ENCODE peak calls at places on chromosomes 1 and 21, in six cellular contexts. N is K562, T is GM12891, B is H1, V is HepG2, P is GM12878. J is an unnamed sample.

GRCh38 chr1:234520908-234521801 is 42.2 kb upstream of the TARBP1 start:
- DNase-seq in N (peak), T (no peak), B (no peak), V (no peak), P (no peak), J (no peak)

GRCh38 chr1:198088360-198089071 is 68.3 kb upstream of the NEK7 start:
- DNase-seq in N (peak), T (peak), B (no peak), V (peak), P (no peak), J (peak)

GRCh38 chr1:19260211-19261138 is 8.9 kb downstream of the MRTO4 start:
- DNase-seq in N (peak), T (no peak), B (no peak), V (no peak), P (no peak), J (no peak)

GRCh38 chr1:177927021-177927596 is 42.7 kb downstream of the SEC16B start:
- DNase-seq in N (no peak), T (no peak), B (no peak), V (no peak), P (no peak), J (no peak)

GRCh38 chr1:101833312-101833711 is 163.4 kb downstream of the OLFM3 start:
- DNase-seq in N (no peak), T (no peak), B (no peak), V (no peak), P (no peak), J (no peak)

GRCh38 chr1:23567996-23568607 is 8.8 kb upstream of the ID3 start:
- DNase-seq in N (no peak), T (no peak), B (no peak), V (no peak), P (no peak), J (no peak)

GRCh38 chr1:6082430-6082971 is 36.8 kb downstream of the KCNAB2 start:
- DNase-seq in N (peak), T (no peak), B (no peak), V (peak), P (no peak), J (no peak)

GRCh38 chr1:71154454-71154853 is 73.6 kb upstream of the ZRANB2 start:
- DNase-seq in N (no peak), T (no peak), B (no peak), V (no peak), P (no peak), J (no peak)

GRCh38 chr1:10510520-10511493 is 36.1 kb downstream of the PEX14 start:
- DNase-seq in N (peak), T (peak), B (no peak), V (no peak), P (peak), J (peak)

GRCh38 chr1:216758182-216758581 is 35.0 kb upstream of the ESRRG start:
- DNase-seq in N (no peak), T (no peak), B (no peak), V (no peak), P (no peak), J (no peak)

GRCh38 chr1:112557385-112557784 is 48.6 kb downstream of the WNT2B start:
- DNase-seq in N (no peak), T (no peak), B (no peak), V (no peak), P (peak), J (no peak)

GRCh38 chr1:111769517-111770146 is 13.9 kb downstream of the DDX20 start:
- DNase-seq in N (peak), T (no peak), B (no peak), V (peak), P (peak), J (no peak)

GRCh38 chr1:186206046-186206564 is 168.9 kb downstream of the TPR start:
- DNase-seq in N (no peak), T (no peak), B (no peak), V (no peak), P (no peak), J (no peak)

GRCh38 chr1:145690587-145691558 is 16.3 kb downstream of the PDZK1 start:
- DNase-seq in N (no peak), T (peak), B (no peak), V (peak), P (peak), J (peak)

GRCh38 chr1:230773396-230774033 is 26.3 kb downstream of the CAPN9 start:
- DNase-seq in N (no peak), T (no peak), B (no peak), V (no peak), P (no peak), J (no peak)

GRCh38 chr1:9753121-9753531 is 70.6 kb downstream of the CLSTN1 start:
- DNase-seq in N (peak), T (no peak), B (no peak), V (no peak), P (no peak), J (no peak)

GRCh38 chr1:170196490-170196889 is 50.7 kb downstream of the NTMT2 start:
- DNase-seq in N (no peak), T (no peak), B (no peak), V (no peak), P (no peak), J (no peak)

GRCh38 chr21:31191553-31191952 is 152.5 kb downstream of the TIAM1 start:
- DNase-seq in N (no peak), T (no peak), B (no peak), V (no peak), P (no peak), J (no peak)

GRCh38 chr1:164343189-164343588 is 215.8 kb upstream of the PBX1 start:
- DNase-seq in N (no peak), T (no peak), B (no peak), V (no peak), P (no peak), J (no peak)

GRCh38 chr1:159282118-159282517 is 20.0 kb upstream of the FCER1A start:
- DNase-seq in N (peak), T (no peak), B (no peak), V (peak), P (no peak), J (no peak)

GRCh38 chr1:8689431-8690252 is 127.8 kb downstream of the RERE start:
- DNase-seq in N (no peak), T (no peak), B (no peak), V (no peak), P (no peak), J (no peak)

GRCh38 chr1:90114521-90115141 is 119.7 kb downstream of the ZNF326 start:
- DNase-seq in N (peak), T (no peak), B (no peak), V (peak), P (peak), J (no peak)

GRCh38 chr1:207892764-207893163 is 18.2 kb downstream of the CD34 start:
- DNase-seq in N (no peak), T (no peak), B (no peak), V (no peak), P (no peak), J (no peak)

GRCh38 chr1:67764674-67765073 is 68.6 kb downstream of the GNG12 start:
- DNase-seq in N (no peak), T (no peak), B (no peak), V (no peak), P (no peak), J (no peak)

GRCh38 chr1:90854559-90854958 is 137.5 kb upstream of the BARHL2 start:
- DNase-seq in N (no peak), T (no peak), B (no peak), V (no peak), P (no peak), J (no peak)

GRCh38 chr1:15627343-15627988 is 10.2 kb downstream of the DDI2 start:
- DNase-seq in N (peak), T (peak), B (no peak), V (no peak), P (peak), J (no peak)

GRCh38 chr1:214008791-214009612 is 21.2 kb downstream of the PROX1 start:
- DNase-seq in N (no peak), T (no peak), B (no peak), V (no peak), P (no peak), J (no peak)

GRCh38 chr21:45583831-45584509 is 41.7 kb upstream of the SLC19A1 start:
- DNase-seq in N (no peak), T (no peak), B (no peak), V (no peak), P (no peak), J (no peak)

GRCh38 chr1:151428068-151428467 is 28.7 kb downstream of the PSMB4 start:
- DNase-seq in N (no peak), T (no peak), B (no peak), V (no peak), P (no peak), J (no peak)

GRCh38 chr1:17610085-17610484 is 70.6 kb downstream of the ARHGEF10L start:
- DNase-seq in N (no peak), T (no peak), B (no peak), V (no peak), P (no peak), J (no peak)

GRCh38 chr1:117346206-117346928 is 20.9 kb upstream of the MAN1A2 start:
- DNase-seq in N (no peak), T (no peak), B (no peak), V (no peak), P (no peak), J (no peak)

DNA sequence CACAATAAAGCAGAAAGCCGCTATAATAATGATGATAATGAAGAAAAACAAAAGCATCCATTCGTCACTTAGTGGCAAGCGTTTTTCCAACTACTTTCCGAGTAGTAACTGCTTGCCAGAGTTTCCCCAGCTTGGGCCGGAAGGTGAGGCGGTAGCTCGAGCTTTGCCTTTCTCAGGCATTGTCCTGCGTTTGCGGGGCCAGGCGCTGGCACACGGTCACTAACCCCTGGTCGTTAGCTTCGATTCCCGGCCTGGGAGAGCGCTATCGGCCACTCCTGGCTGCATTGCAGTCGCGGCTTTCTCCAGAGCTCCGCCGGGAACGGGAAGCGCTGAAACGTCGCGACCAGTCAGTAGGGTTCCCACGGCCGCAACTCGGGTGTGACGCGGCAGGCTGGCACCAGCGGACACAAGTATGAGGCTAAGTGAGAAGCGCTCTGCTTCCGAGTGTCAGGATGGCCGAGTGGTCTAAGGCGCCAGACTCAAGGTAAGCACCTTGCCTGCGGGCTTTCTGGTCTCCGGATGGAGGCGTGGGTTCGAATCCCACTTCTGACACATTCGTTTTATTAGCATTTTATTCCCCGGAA is 14.6 kb upstream of the ZNF692 start:
- DNase-seq in N (peak), T (peak), B (peak), V (peak), P (peak), J (peak)
- TF ChIP-seq POLR2A in N (peak), T (peak), B (no peak), V (peak), P (peak), J (peak)

DNA sequence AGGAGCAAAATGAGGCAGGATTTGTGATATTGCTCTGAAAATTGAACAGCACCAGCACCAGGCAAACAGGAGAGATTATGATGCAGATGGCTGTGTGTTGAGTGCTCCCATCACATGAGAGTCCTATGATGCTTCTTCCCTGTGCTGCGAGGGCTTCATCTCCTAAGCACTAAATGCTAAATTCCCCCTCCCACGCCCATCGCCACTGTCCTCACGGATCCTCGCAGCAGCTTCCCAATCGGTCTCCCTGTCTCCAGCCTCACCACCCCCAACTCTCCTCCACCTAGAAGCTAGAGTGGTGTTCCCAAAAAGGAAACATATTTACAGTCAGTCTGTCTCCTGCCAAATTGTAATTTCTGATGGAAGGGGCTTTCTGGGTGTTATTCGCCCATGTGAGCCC is 4.9 kb upstream of the BACE2 start:
- DNase-seq in N (no peak), T (no peak), B (no peak), V (no peak), P (no peak), J (no peak)
- TF ChIP-seq TAF1 in N (no peak), T (no peak), B (no peak), V (no peak), P (no peak), J (no peak)

GRCh38 chr1:204216880-204217647 is 3.3 kb upstream of the GOLT1A start:
- DNase-seq in N (no peak), T (no peak), B (no peak), V (no peak), P (no peak), J (no peak)

GRCh38 chr1:204216236-204216635 is 2.4 kb upstream of the GOLT1A start:
- DNase-seq in N (no peak), T (no peak), B (no peak), V (no peak), P (no peak), J (no peak)

GRCh38 chr1:204211021-204211420 is 2.8 kb downstream of the GOLT1A start:
- DNase-seq in N (no peak), T (no peak), B (no peak), V (no peak), P (no peak), J (no peak)

GRCh38 chr1:204212715-204213114 is 1.1 kb downstream of the GOLT1A start:
- DNase-seq in N (no peak), T (no peak), B (no peak), V (no peak), P (no peak), J (no peak)

GRCh38 chr1:204213668-204214662 is at the start of gene GOLT1A:
- DNase-seq in N (peak), T (peak), B (peak), V (peak), P (peak), J (no peak)
- TF ChIP-seq POLR2A in N (no peak), T (no peak), B (no peak), V (peak), P (no peak), J (no peak)

DNA sequence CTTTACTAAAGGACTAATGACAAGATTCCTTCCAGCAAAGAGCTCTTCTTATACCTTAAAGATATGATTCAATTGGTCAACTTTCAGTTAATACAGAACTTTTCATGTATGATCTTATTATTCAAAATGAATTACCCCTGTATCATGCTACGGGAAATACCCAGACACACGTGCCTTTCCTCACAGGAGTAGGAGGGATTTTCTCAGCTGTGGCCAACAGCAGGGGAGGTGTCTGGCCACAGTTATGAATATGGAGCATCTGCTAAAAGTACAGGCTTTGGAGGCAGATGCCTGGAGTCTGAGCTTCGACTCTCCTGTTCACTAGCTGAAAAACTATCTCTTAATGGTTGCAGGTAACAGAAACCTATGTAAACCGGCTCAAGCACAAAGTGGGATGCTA is 53.6 kb downstream of the KIAA1614 start:
- DNase-seq in N (no peak), T (no peak), B (no peak), V (no peak), P (no peak), J (no peak)
- TF ChIP-seq TAF1 in N (no peak), T (no peak), B (no peak), V (no peak), P (no peak), J (no peak)

GRCh38 chr1:184051485-184052193 is at the start of gene TSEN15:
- DNase-seq in N (peak), T (peak), B (no peak), V (peak), P (peak), J (peak)
- TF ChIP-seq POLR2A in N (peak), T (peak), B (peak), V (peak), P (peak), J (peak)

GRCh38 chr1:165947797-165948455 is 120.5 kb downstream of the UCK2 start:
- DNase-seq in N (no peak), T (no peak), B (no peak), V (no peak), P (no peak), J (no peak)
- TF ChIP-seq TAF1 in N (no peak), T (no peak), B (no peak), V (no peak), P (no peak), J (no peak)

GRCh38 chr1:155126494-155127104 is 1.1 kb upstream of the EFNA1 start:
- DNase-seq in N (peak), T (no peak), B (no peak), V (peak), P (no peak), J (no peak)

GRCh38 chr1:155128469-155128754 is 736 bp downstream of the EFNA1 start:
- DNase-seq in N (no peak), T (no peak), B (no peak), V (no peak), P (no peak), J (no peak)

GRCh38 chr1:155128755-155129473 is 1.2 kb downstream of the EFNA1 start:
- DNase-seq in N (no peak), T (no peak), B (no peak), V (peak), P (no peak), J (no peak)

GRCh38 chr1:155127105-155127671 is 488 bp upstream of the EFNA1 start:
- DNase-seq in N (peak), T (no peak), B (no peak), V (peak), P (no peak), J (no peak)

GRCh38 chr1:155127672-155128468 is at the start of gene EFNA1:
- DNase-seq in N (peak), T (no peak), B (no peak), V (peak), P (no peak), J (no peak)
- TF ChIP-seq POLR2A in N (peak), T (no peak), B (no peak), V (no peak), P (no peak), J (no peak)

GRCh38 chr1:31633117-31633516 is 11.6 kb downstream of the PEF1 start:
- DNase-seq in N (peak), T (no peak), B (no peak), V (peak), P (no peak), J (no peak)
- TF ChIP-seq TAF1 in N (no peak), T (no peak), B (no peak), V (no peak), P (no peak), J (no peak)

DNA sequence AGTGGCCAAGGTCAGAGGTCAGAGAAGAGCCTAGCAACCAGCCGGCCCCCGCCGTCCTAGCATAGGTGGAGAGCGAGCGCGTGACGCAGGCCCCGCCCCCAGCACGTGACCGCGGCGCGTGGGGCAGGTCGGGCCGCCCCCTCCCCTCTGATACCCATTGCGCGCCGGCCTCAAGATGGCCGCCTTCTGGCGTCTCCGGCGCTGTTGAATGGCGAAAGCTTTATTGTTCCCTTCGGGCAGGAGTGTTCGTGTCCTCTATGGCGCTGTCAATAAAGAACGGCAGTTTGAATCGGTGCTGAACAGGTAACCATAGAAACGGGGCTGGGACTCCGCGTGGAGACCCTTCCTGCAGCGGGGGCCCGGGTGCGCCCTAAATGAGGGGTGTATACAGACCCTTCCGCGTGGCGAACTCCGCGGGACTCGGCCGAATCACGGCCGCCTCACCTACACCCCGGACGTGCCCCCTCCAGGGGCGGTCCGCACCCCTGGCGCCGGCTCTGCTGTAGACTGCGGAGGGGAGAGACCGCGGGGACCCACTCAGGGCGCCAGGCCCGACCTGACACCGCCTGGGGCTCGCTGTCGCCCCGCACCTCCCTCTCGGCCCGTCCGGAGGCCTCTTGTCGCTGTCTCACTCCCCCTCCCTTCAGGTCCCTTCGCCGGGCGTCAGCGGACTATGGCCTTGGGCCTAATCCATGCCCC is at the start of gene ZBTB40:
- DNase-seq in N (peak), T (peak), B (peak), V (peak), P (peak), J (peak)
- TF ChIP-seq POLR2A in N (peak), T (peak), B (no peak), V (peak), P (peak), J (peak)

J was measured in GM12892.